ENCODE peak calls at places on chromosomes 5 and 9, in seven cellular contexts. One of them, this sample, is unnamed.
A peak's percentile ranks its signal among the peaks of the same experiment; 100 is the strongest.

GRCh38 chr5:167633931-167634341 is 657.5 kb upstream of the WWC1 start:
- DNase-seq in SW480: no peak
- DNase-seq in GM12865: no peak
- DNase-seq in HCT116: no peak
- DNase-seq in pulmonary artery endothelial cell: no peak
- DNase-seq in neuronal stem cell: no peak
- DNase-seq in NCI-H1105: no peak
- DNase-seq in this sample: no peak

GRCh38 chr9:135254176-135255032 is 166.9 kb downstream of the OLFM1 start:
- DNase-seq in SW480: no peak
- DNase-seq in GM12865: no peak
- DNase-seq in HCT116: no peak
- DNase-seq in pulmonary artery endothelial cell: no peak
- DNase-seq in neuronal stem cell: no peak
- DNase-seq in NCI-H1105: no peak
- DNase-seq in this sample: no peak

GRCh38 chr5:67402526-67402925 is 205.9 kb upstream of the CD180 start:
- DNase-seq in SW480: no peak
- DNase-seq in GM12865: no peak
- DNase-seq in HCT116: no peak
- DNase-seq in pulmonary artery endothelial cell: no peak
- DNase-seq in neuronal stem cell: no peak
- DNase-seq in NCI-H1105: no peak
- DNase-seq in this sample: no peak

GRCh38 chr5:144876990-144877389 is 706.3 kb downstream of the KCTD16 start:
- DNase-seq in SW480: no peak
- DNase-seq in GM12865: no peak
- DNase-seq in HCT116: no peak
- DNase-seq in pulmonary artery endothelial cell: no peak
- DNase-seq in neuronal stem cell: no peak
- DNase-seq in NCI-H1105: no peak
- DNase-seq in this sample: no peak

GRCh38 chr9:83706703-83707517 is 848 bp downstream of the UBQLN1 start:
- DNase-seq in SW480: peak; percentile 6
- DNase-seq in GM12865: peak; percentile 61
- DNase-seq in HCT116: no peak
- DNase-seq in pulmonary artery endothelial cell: peak; percentile 22
- DNase-seq in neuronal stem cell: peak; percentile 70
- DNase-seq in NCI-H1105: peak; percentile 24
- DNase-seq in this sample: peak; percentile 42

GRCh38 chr5:148921350-148921749 is 94.9 kb downstream of the ADRB2 start:
- DNase-seq in SW480: no peak
- DNase-seq in GM12865: no peak
- DNase-seq in HCT116: no peak
- DNase-seq in pulmonary artery endothelial cell: no peak
- DNase-seq in neuronal stem cell: no peak
- DNase-seq in NCI-H1105: no peak
- DNase-seq in this sample: no peak

GRCh38 chr5:44691811-44692210 is 116.9 kb upstream of the MRPS30 start:
- DNase-seq in SW480: no peak
- DNase-seq in GM12865: no peak
- DNase-seq in HCT116: peak; percentile 71
- DNase-seq in pulmonary artery endothelial cell: no peak
- DNase-seq in neuronal stem cell: no peak
- DNase-seq in NCI-H1105: no peak
- DNase-seq in this sample: no peak

GRCh38 chr9:130433168-130433946 is 11.4 kb upstream of the ASS1 start:
- DNase-seq in SW480: peak; percentile 62
- DNase-seq in GM12865: peak; percentile 18
- DNase-seq in HCT116: no peak
- DNase-seq in pulmonary artery endothelial cell: no peak
- DNase-seq in neuronal stem cell: peak; percentile 64
- DNase-seq in NCI-H1105: peak; percentile 58
- DNase-seq in this sample: no peak

GRCh38 chr5:54902817-54903473 is 82.4 kb downstream of the ESM1 start:
- DNase-seq in SW480: peak; percentile 16
- DNase-seq in GM12865: peak; percentile 86
- DNase-seq in HCT116: no peak
- DNase-seq in pulmonary artery endothelial cell: no peak
- DNase-seq in neuronal stem cell: no peak
- DNase-seq in NCI-H1105: no peak
- DNase-seq in this sample: no peak

GRCh38 chr5:54518146-54519082 is 855 bp downstream of the SNX18 start:
- DNase-seq in SW480: peak; percentile 34
- DNase-seq in GM12865: peak; percentile 32
- DNase-seq in HCT116: no peak
- DNase-seq in pulmonary artery endothelial cell: no peak
- DNase-seq in neuronal stem cell: no peak
- DNase-seq in NCI-H1105: no peak
- DNase-seq in this sample: peak; percentile 41